ENCODE peak calls at places on chromosome 12, in seven cellular contexts. Y, X, T, K, P, G and A are unnamed samples.

GRCh38 chr12:65818454-65819382 is 5.6 kb upstream of the HMGA2 start:
- DNase-seq in Y (no peak), X (no peak), T (peak; percentile 90), K (no peak), P (no peak), G (peak; percentile 65), A (no peak)

GRCh38 chr12:69511870-69512269 is 41.7 kb downstream of the FRS2 start:
- DNase-seq in Y (no peak), X (no peak), T (no peak), K (no peak), P (no peak), G (no peak), A (no peak)

GRCh38 chr12:91603060-91603459 is 420.4 kb upstream of the DCN start:
- DNase-seq in Y (no peak), X (no peak), T (no peak), K (no peak), P (no peak), G (no peak), A (no peak)

GRCh38 chr12:72546106-72546505 is 273.9 kb downstream of the TRHDE start:
- DNase-seq in Y (no peak), X (no peak), T (no peak), K (no peak), P (no peak), G (peak; percentile 73), A (no peak)

GRCh38 chr12:104057771-104058197 is 6.5 kb upstream of the HCFC2 start:
- DNase-seq in Y (no peak), X (no peak), T (peak; percentile 55), K (no peak), P (no peak), G (peak; percentile 37), A (peak; percentile 22)

GRCh38 chr12:23099604-23100003 is 474.6 kb downstream of the ETNK1 start:
- DNase-seq in Y (no peak), X (no peak), T (no peak), K (no peak), P (no peak), G (no peak), A (no peak)

GRCh38 chr12:10891937-10892336 is 7.9 kb upstream of the PRH1 start:
- DNase-seq in Y (no peak), X (peak; percentile 3), T (no peak), K (no peak), P (no peak), G (no peak), A (no peak)

GRCh38 chr12:105267711-105268110 is 31.7 kb upstream of the APPL2 start:
- DNase-seq in Y (no peak), X (no peak), T (no peak), K (no peak), P (no peak), G (peak; percentile 40), A (no peak)

GRCh38 chr12:88706286-88706685 is 126.0 kb upstream of the KITLG start:
- DNase-seq in Y (no peak), X (no peak), T (no peak), K (no peak), P (no peak), G (no peak), A (no peak)

GRCh38 chr12:109870648-109871047 is 9.7 kb downstream of the GLTP start:
- DNase-seq in Y (no peak), X (no peak), T (no peak), K (no peak), P (no peak), G (peak; percentile 74), A (no peak)

GRCh38 chr12:25764892-25765291 is 193.6 kb upstream of the RASSF8 start:
- DNase-seq in Y (no peak), X (no peak), T (no peak), K (no peak), P (no peak), G (no peak), A (no peak)

GRCh38 chr12:57497223-57498142 is 9.6 kb downstream of the MARS1 start:
- DNase-seq in Y (no peak), X (no peak), T (no peak), K (no peak), P (no peak), G (no peak), A (no peak)

GRCh38 chr12:58148405-58148804 is 207.0 kb downstream of the ATP23 start:
- DNase-seq in Y (no peak), X (no peak), T (peak; percentile 82), K (no peak), P (no peak), G (peak; percentile 49), A (peak; percentile 61)

GRCh38 chr12:55743131-55743921 is 404 bp downstream of the GDF11 start:
- DNase-seq in Y (peak; percentile 65), X (no peak), T (peak; percentile 67), K (peak; percentile 65), P (no peak), G (peak; percentile 68), A (peak; percentile 85)
- TF ChIP-seq CTCF in Y (no peak), X (no peak), T (no peak), K (no peak), P (no peak), G (peak; percentile 5), A (no peak)

GRCh38 chr12:120873231-120873630 is 30.9 kb downstream of the SPPL3 start:
- DNase-seq in Y (no peak), X (no peak), T (no peak), K (no peak), P (no peak), G (no peak), A (no peak)

GRCh38 chr12:120870415-120870814 is 33.7 kb downstream of the SPPL3 start:
- DNase-seq in Y (no peak), X (no peak), T (no peak), K (no peak), P (no peak), G (no peak), A (no peak)

GRCh38 chr12:120866143-120866542 is 38.0 kb downstream of the SPPL3 start:
- DNase-seq in Y (no peak), X (no peak), T (no peak), K (no peak), P (no peak), G (peak; percentile 51), A (no peak)

GRCh38 chr12:120872487-120872886 is 31.7 kb downstream of the SPPL3 start:
- DNase-seq in Y (no peak), X (no peak), T (no peak), K (no peak), P (no peak), G (no peak), A (no peak)

GRCh38 chr12:120869376-120869775 is 34.8 kb downstream of the SPPL3 start:
- DNase-seq in Y (no peak), X (no peak), T (no peak), K (no peak), P (no peak), G (no peak), A (no peak)
- H3K4me1 ChIP-seq in Y (peaks cover 6% of the 10 kb centered on the region), X (no peaks in the 10 kb centered on the region), T (no peaks in the 10 kb centered on the region), K (peaks cover 53% of the 10 kb centered on the region), P (no peaks in the 10 kb centered on the region), G (peaks cover 1% of the 10 kb centered on the region), A (no peaks in the 10 kb centered on the region)

GRCh38 chr12:53755451-53756290 is 3.9 kb upstream of the CISTR start:
- DNase-seq in Y (no peak), X (no peak), T (no peak), K (no peak), P (no peak), G (no peak), A (no peak)
- TF ChIP-seq CTCF in Y (no peak), X (no peak), T (peak; percentile 20), K (no peak), P (no peak), G (no peak), A (no peak)

GRCh38 chr12:13104403-13104802 is 936 bp upstream of the GSG1 start:
- DNase-seq in Y (no peak), X (no peak), T (no peak), K (no peak), P (peak; percentile 37), G (no peak), A (no peak)

GRCh38 chr12:13100882-13101769 is 2.3 kb downstream of the GSG1 start:
- DNase-seq in Y (peak; percentile 90), X (peak; percentile 85), T (peak; percentile 92), K (peak; percentile 91), P (peak; percentile 94), G (peak; percentile 91), A (peak; percentile 89)

GRCh38 chr12:13101854-13102375 is 1.6 kb downstream of the GSG1 start:
- DNase-seq in Y (no peak), X (no peak), T (peak; percentile 88), K (no peak), P (no peak), G (peak; percentile 46), A (no peak)

GRCh38 chr12:13103391-13104033 is at the start of gene GSG1:
- DNase-seq in Y (no peak), X (no peak), T (peak; percentile 54), K (no peak), P (no peak), G (peak; percentile 44), A (no peak)

GRCh38 chr12:13102481-13103195 is 829 bp downstream of the GSG1 start:
- DNase-seq in Y (no peak), X (no peak), T (no peak), K (no peak), P (no peak), G (peak; percentile 48), A (no peak)
- H3K4me1 ChIP-seq in Y (peaks cover 22% of the 10 kb centered on the region), X (no peaks in the 10 kb centered on the region), T (peaks cover 52% of the 10 kb centered on the region), K (peaks cover 57% of the 10 kb centered on the region), P (no peaks in the 10 kb centered on the region), G (peaks cover 37% of the 10 kb centered on the region), A (peaks cover 8% of the 10 kb centered on the region)

GRCh38 chr12:2523881-2524561 is 270.7 kb upstream of the FKBP4 start:
- DNase-seq in Y (no peak), X (no peak), T (no peak), K (no peak), P (no peak), G (no peak), A (no peak)
- TF ChIP-seq CTCF in Y (no peak), X (no peak), T (no peak), K (no peak), P (no peak), G (no peak), A (no peak)